ENCODE peak calls at places on chromosome 7, in five cellular contexts. J is stimulated activated CD4-positive, alpha-beta T cell treated with anti-CD3 and anti-CD28 coated beads, Interleukin-15, amount 100 ng/mL, for 1 hour; V is activated naive CD8-positive, alpha-beta T cell treated with anti-CD3 and anti-CD28 coated beads, Interleukin-2, amount 50 U/mL, for 16 hours; Y is bronchial epithelial cell; M is left ventricle myocardium superior. T is an unnamed sample.

GRCh38 chr7:135946289-135947055 is 30.7 kb downstream of the MTPN start:
- DNase-seq in J (no peak), V (no peak), Y (no peak), M (no peak), T (no peak)

GRCh38 chr7:100475549-100475948 is 3.5 kb downstream of the TSC22D4 start:
- DNase-seq in J (no peak), V (no peak), Y (no peak), M (peak), T (no peak)

GRCh38 chr7:27150568-27151340 is 1.6 kb downstream of the HOXA3 start:
- DNase-seq in J (peak), V (no peak), Y (peak), M (peak), T (no peak)

GRCh38 chr7:112009081-112009480 is 197.1 kb downstream of the DOCK4 start:
- DNase-seq in J (no peak), V (no peak), Y (peak), M (no peak), T (no peak)

GRCh38 chr7:128076831-128077271 is 45.6 kb upstream of the LRRC4 start:
- DNase-seq in J (no peak), V (no peak), Y (no peak), M (peak), T (no peak)

GRCh38 chr7:12570529-12571461 is at the start of gene SCIN:
- DNase-seq in J (no peak), V (no peak), Y (no peak), M (peak), T (no peak)

GRCh38 chr7:128390871-128391565 is 18.8 kb downstream of the IMPDH1 start:
- DNase-seq in J (no peak), V (no peak), Y (no peak), M (no peak), T (no peak)

GRCh38 chr7:130904031-130904757 is 170.2 kb upstream of the KLF14 start:
- DNase-seq in J (no peak), V (no peak), Y (peak), M (no peak), T (no peak)

GRCh38 chr7:151876899-151877777 is at the start of gene PRKAG2:
- DNase-seq in J (peak), V (peak), Y (peak), M (peak), T (peak)